ENCODE peak calls at places on chromosomes 2 and 18, in eight cellular contexts. H is central memory CD4-positive, alpha-beta T cell; Z is left colon; G is stimulated activated CD8-positive, alpha-beta memory T cell treated with anti-CD3 and anti-CD28 coated beads, Interleukin-4, amount 100 ng/mL, for 48 hours; F is progenitor cell of endocrine pancreas; K is upper lobe of right lung; U is NCI-H2081; I is stimulated activated CD4-positive, alpha-beta T cell treated with anti-CD3 and anti-CD28 coated beads, Interleukin-4, amount 100 ng/mL, for 4 hours. L is an unnamed sample.
A peak's percentile ranks its signal among the peaks of the same experiment; 100 is the strongest.

GRCh38 chr2:162840598-162841246 is 2.2 kb upstream of the KCNH7 start:
- DNase-seq in G (peak; percentile 37), Z (no peak), I (no peak), F (peak; percentile 75), K (no peak), U (peak; percentile 24), H (peak; percentile 4), L (peak; percentile 60)

GRCh38 chr2:68812256-68812655 is 58.9 kb downstream of the BMP10 start:
- DNase-seq in K (no peak), I (no peak), H (no peak), F (no peak), U (peak; percentile 49), G (no peak), Z (no peak), L (no peak)

GRCh38 chr2:19664651-19665050 is 237.1 kb downstream of the TTC32 start:
- DNase-seq in U (no peak), I (no peak), G (no peak), H (no peak), K (no peak), Z (no peak), F (no peak), L (peak; percentile 7)

GRCh38 chr2:60472026-60472425 is 81.4 kb downstream of the BCL11A start:
- DNase-seq in I (no peak), U (no peak), K (no peak), F (no peak), Z (no peak), H (no peak), G (no peak), L (no peak)

GRCh38 chr2:182862003-182862402 is 4.4 kb downstream of the FRZB start:
- DNase-seq in K (no peak), Z (no peak), I (no peak), G (no peak), U (no peak), H (no peak), F (no peak), L (no peak)

GRCh38 chr2:239566162-239566994 is 165.6 kb upstream of the HDAC4 start:
- DNase-seq in Z (peak; percentile 14), G (no peak), F (no peak), U (no peak), I (no peak), K (peak; percentile 53), H (no peak), L (no peak)

GRCh38 chr2:33477473-33478468 is 1.3 kb downstream of the RASGRP3 start:
- DNase-seq in U (no peak), Z (peak; percentile 46), G (no peak), H (peak; percentile 9), I (no peak), F (no peak), K (peak; percentile 67), L (no peak)

GRCh38 chr18:31430072-31430471 is 17.5 kb upstream of the DSG3 start:
- DNase-seq in I (no peak), F (no peak), G (no peak), U (no peak), K (no peak), H (no peak), Z (no peak), L (no peak)

GRCh38 chr2:229660951-229661350 is 53.4 kb downstream of the DNER start:
- DNase-seq in U (no peak), G (no peak), H (no peak), K (no peak), F (no peak), Z (no peak), I (no peak), L (peak; percentile 11)

GRCh38 chr2:28225472-28225915 is 167.2 kb upstream of the FOSL2 start:
- DNase-seq in G (no peak), F (no peak), U (no peak), Z (no peak), H (no peak), I (no peak), K (no peak), L (no peak)